ENCODE peak calls at places on chromosome 1, in six cellular contexts. One of them, this sample, is unnamed.
A peak's percentile ranks its signal among the peaks of the same experiment; 100 is the strongest.

GRCh38 chr1:90823686-90824085 is 106.6 kb upstream of the BARHL2 start:
- DNase-seq in endodermal cell: no peak
- DNase-seq in prostate gland: no peak
- DNase-seq in Panc1: no peak
- DNase-seq in dorsolateral prefrontal cortex: no peak
- DNase-seq in ovary: no peak
- DNase-seq in this sample: no peak

GRCh38 chr1:112688781-112689193 is 14.3 kb downstream of the MOV10 start:
- DNase-seq in endodermal cell: no peak
- DNase-seq in prostate gland: no peak
- DNase-seq in Panc1: no peak
- DNase-seq in dorsolateral prefrontal cortex: no peak
- DNase-seq in ovary: no peak
- DNase-seq in this sample: no peak

GRCh38 chr1:152049291-152050073 is 12.7 kb upstream of the S100A11 start:
- DNase-seq in endodermal cell: no peak
- DNase-seq in prostate gland: no peak
- DNase-seq in Panc1: no peak
- DNase-seq in dorsolateral prefrontal cortex: no peak
- DNase-seq in ovary: no peak
- DNase-seq in this sample: no peak

GRCh38 chr1:89259283-89259971 is 13.2 kb downstream of the GBP5 start:
- DNase-seq in endodermal cell: no peak
- DNase-seq in prostate gland: no peak
- DNase-seq in Panc1: no peak
- DNase-seq in dorsolateral prefrontal cortex: no peak
- DNase-seq in ovary: no peak
- DNase-seq in this sample: no peak

GRCh38 chr1:188735567-188735966 is 1742.1 kb downstream of the BRINP3 start:
- DNase-seq in endodermal cell: peak; percentile 59
- DNase-seq in prostate gland: no peak
- DNase-seq in Panc1: no peak
- DNase-seq in dorsolateral prefrontal cortex: no peak
- DNase-seq in ovary: no peak
- DNase-seq in this sample: no peak

GRCh38 chr1:220283616-220284015 is 11.4 kb upstream of the RAB3GAP2 start:
- DNase-seq in endodermal cell: no peak
- DNase-seq in prostate gland: no peak
- DNase-seq in Panc1: no peak
- DNase-seq in dorsolateral prefrontal cortex: no peak
- DNase-seq in ovary: no peak
- DNase-seq in this sample: no peak

GRCh38 chr1:66476774-66477173 is 57.2 kb upstream of the SGIP1 start:
- DNase-seq in endodermal cell: no peak
- DNase-seq in prostate gland: no peak
- DNase-seq in Panc1: no peak
- DNase-seq in dorsolateral prefrontal cortex: no peak
- DNase-seq in ovary: no peak
- DNase-seq in this sample: no peak

GRCh38 chr1:227944931-227945890 is 2.5 kb downstream of the WNT9A start:
- DNase-seq in endodermal cell: peak; percentile 43
- DNase-seq in prostate gland: no peak
- DNase-seq in Panc1: no peak
- DNase-seq in dorsolateral prefrontal cortex: no peak
- DNase-seq in ovary: peak; percentile 25
- DNase-seq in this sample: no peak

GRCh38 chr1:157418231-157418630 is 134.1 kb downstream of the FCRL5 start:
- DNase-seq in endodermal cell: no peak
- DNase-seq in prostate gland: no peak
- DNase-seq in Panc1: no peak
- DNase-seq in dorsolateral prefrontal cortex: no peak
- DNase-seq in ovary: no peak
- DNase-seq in this sample: no peak

GRCh38 chr1:212514782-212515181 is 82.1 kb downstream of the NENF start:
- DNase-seq in endodermal cell: peak; percentile 82
- DNase-seq in prostate gland: no peak
- DNase-seq in Panc1: no peak
- DNase-seq in dorsolateral prefrontal cortex: no peak
- DNase-seq in ovary: peak; percentile 25
- DNase-seq in this sample: no peak

GRCh38 chr1:100229681-100230443 is 19.8 kb downstream of the DBT start:
- DNase-seq in endodermal cell: no peak
- DNase-seq in prostate gland: no peak
- DNase-seq in Panc1: no peak
- DNase-seq in dorsolateral prefrontal cortex: no peak
- DNase-seq in ovary: no peak
- DNase-seq in this sample: no peak

GRCh38 chr1:109152196-109152595 is 38.3 kb downstream of the ELAPOR1 start:
- DNase-seq in endodermal cell: no peak
- DNase-seq in prostate gland: peak; percentile 79
- DNase-seq in Panc1: no peak
- DNase-seq in dorsolateral prefrontal cortex: no peak
- DNase-seq in ovary: no peak
- DNase-seq in this sample: peak; percentile 98

GRCh38 chr1:216224233-216224632 is 199.0 kb downstream of the USH2A start:
- DNase-seq in endodermal cell: no peak
- DNase-seq in prostate gland: no peak
- DNase-seq in Panc1: no peak
- DNase-seq in dorsolateral prefrontal cortex: no peak
- DNase-seq in ovary: no peak
- DNase-seq in this sample: no peak

GRCh38 chr1:116256875-116257823 is 115.9 kb upstream of the ATP1A1 start:
- DNase-seq in endodermal cell: no peak
- DNase-seq in prostate gland: no peak
- DNase-seq in Panc1: no peak
- DNase-seq in dorsolateral prefrontal cortex: no peak
- DNase-seq in ovary: no peak
- DNase-seq in this sample: no peak

GRCh38 chr1:156475568-156476500 is 24.7 kb downstream of the MEF2D start:
- DNase-seq in endodermal cell: no peak
- DNase-seq in prostate gland: peak; percentile 48
- DNase-seq in Panc1: no peak
- DNase-seq in dorsolateral prefrontal cortex: peak; percentile 79
- DNase-seq in ovary: peak; percentile 91
- DNase-seq in this sample: no peak

GRCh38 chr1:43885311-43885801 is 48.2 kb upstream of the ARTN start:
- DNase-seq in endodermal cell: peak; percentile 85
- DNase-seq in prostate gland: peak; percentile 13
- DNase-seq in Panc1: no peak
- DNase-seq in dorsolateral prefrontal cortex: no peak
- DNase-seq in ovary: no peak
- DNase-seq in this sample: no peak

GRCh38 chr1:214386747-214387146 is 105.8 kb downstream of the SMYD2 start:
- DNase-seq in endodermal cell: no peak
- DNase-seq in prostate gland: no peak
- DNase-seq in Panc1: no peak
- DNase-seq in dorsolateral prefrontal cortex: no peak
- DNase-seq in ovary: no peak
- DNase-seq in this sample: no peak

GRCh38 chr1:17438977-17439249 is 564 bp downstream of the RCC2 start:
- DNase-seq in endodermal cell: no peak
- DNase-seq in prostate gland: no peak
- DNase-seq in Panc1: no peak
- DNase-seq in dorsolateral prefrontal cortex: no peak
- DNase-seq in ovary: peak; percentile 49
- DNase-seq in this sample: no peak

GRCh38 chr1:225318706-225319575 is 108.9 kb downstream of the LBR start:
- DNase-seq in endodermal cell: peak; percentile 75
- DNase-seq in prostate gland: peak; percentile 24
- DNase-seq in Panc1: peak; percentile 52
- DNase-seq in dorsolateral prefrontal cortex: peak; percentile 4
- DNase-seq in ovary: no peak
- DNase-seq in this sample: peak; percentile 35

GRCh38 chr1:229058111-229058551 is 212.8 kb upstream of the RAB4A start:
- DNase-seq in endodermal cell: no peak
- DNase-seq in prostate gland: peak; percentile 57
- DNase-seq in Panc1: no peak
- DNase-seq in dorsolateral prefrontal cortex: no peak
- DNase-seq in ovary: no peak
- DNase-seq in this sample: peak; percentile 50

GRCh38 chr1:24870551-24871195 is 59.4 kb downstream of the RUNX3 start:
- DNase-seq in endodermal cell: no peak
- DNase-seq in prostate gland: no peak
- DNase-seq in Panc1: no peak
- DNase-seq in dorsolateral prefrontal cortex: no peak
- DNase-seq in ovary: no peak
- DNase-seq in this sample: no peak

GRCh38 chr1:214362188-214362882 is 81.4 kb downstream of the SMYD2 start:
- DNase-seq in endodermal cell: peak; percentile 26
- DNase-seq in prostate gland: no peak
- DNase-seq in Panc1: no peak
- DNase-seq in dorsolateral prefrontal cortex: no peak
- DNase-seq in ovary: no peak
- DNase-seq in this sample: no peak

GRCh38 chr1:161733526-161733925 is 12.2 kb downstream of the FCRLB start:
- DNase-seq in endodermal cell: no peak
- DNase-seq in prostate gland: no peak
- DNase-seq in Panc1: no peak
- DNase-seq in dorsolateral prefrontal cortex: no peak
- DNase-seq in ovary: no peak
- DNase-seq in this sample: no peak

GRCh38 chr1:21447311-21447710 is 7.4 kb downstream of the NBPF3 start:
- DNase-seq in endodermal cell: no peak
- DNase-seq in prostate gland: no peak
- DNase-seq in Panc1: no peak
- DNase-seq in dorsolateral prefrontal cortex: no peak
- DNase-seq in ovary: no peak
- DNase-seq in this sample: no peak

GRCh38 chr1:151893176-151893924 is 16.0 kb downstream of the THEM4 start:
- DNase-seq in endodermal cell: no peak
- DNase-seq in prostate gland: no peak
- DNase-seq in Panc1: no peak
- DNase-seq in dorsolateral prefrontal cortex: no peak
- DNase-seq in ovary: no peak
- DNase-seq in this sample: no peak

GRCh38 chr1:147641695-147642592 is 28.4 kb downstream of the ACP6 start:
- DNase-seq in endodermal cell: peak; percentile 78
- DNase-seq in prostate gland: peak; percentile 64
- DNase-seq in Panc1: peak; percentile 55
- DNase-seq in dorsolateral prefrontal cortex: peak; percentile 30
- DNase-seq in ovary: no peak
- DNase-seq in this sample: no peak

GRCh38 chr1:106957795-106958194 is 98.7 kb upstream of the PRMT6 start:
- DNase-seq in endodermal cell: no peak
- DNase-seq in prostate gland: no peak
- DNase-seq in Panc1: no peak
- DNase-seq in dorsolateral prefrontal cortex: no peak
- DNase-seq in ovary: no peak
- DNase-seq in this sample: no peak

GRCh38 chr1:1387098-1388077 is 11.7 kb downstream of the CCNL2 start:
- DNase-seq in endodermal cell: no peak
- DNase-seq in prostate gland: no peak
- DNase-seq in Panc1: no peak
- DNase-seq in dorsolateral prefrontal cortex: no peak
- DNase-seq in ovary: no peak
- DNase-seq in this sample: no peak

GRCh38 chr1:195763146-195763906 is 844.9 kb downstream of the KCNT2 start:
- DNase-seq in endodermal cell: peak; percentile 51
- DNase-seq in prostate gland: no peak
- DNase-seq in Panc1: no peak
- DNase-seq in dorsolateral prefrontal cortex: peak; percentile 3
- DNase-seq in ovary: no peak
- DNase-seq in this sample: no peak
- H3K4me3 ChIP-seq in endodermal cell: no peak overlapping the region
- H3K4me3 ChIP-seq in prostate gland: no peak overlapping the region
- H3K4me3 ChIP-seq in Panc1: peak overlapping the region; percentile 54
- H3K4me3 ChIP-seq in dorsolateral prefrontal cortex: peak overlapping the region; percentile 41
- H3K4me3 ChIP-seq in ovary: no peak overlapping the region
- H3K4me3 ChIP-seq in this sample: no peak overlapping the region

DNA sequence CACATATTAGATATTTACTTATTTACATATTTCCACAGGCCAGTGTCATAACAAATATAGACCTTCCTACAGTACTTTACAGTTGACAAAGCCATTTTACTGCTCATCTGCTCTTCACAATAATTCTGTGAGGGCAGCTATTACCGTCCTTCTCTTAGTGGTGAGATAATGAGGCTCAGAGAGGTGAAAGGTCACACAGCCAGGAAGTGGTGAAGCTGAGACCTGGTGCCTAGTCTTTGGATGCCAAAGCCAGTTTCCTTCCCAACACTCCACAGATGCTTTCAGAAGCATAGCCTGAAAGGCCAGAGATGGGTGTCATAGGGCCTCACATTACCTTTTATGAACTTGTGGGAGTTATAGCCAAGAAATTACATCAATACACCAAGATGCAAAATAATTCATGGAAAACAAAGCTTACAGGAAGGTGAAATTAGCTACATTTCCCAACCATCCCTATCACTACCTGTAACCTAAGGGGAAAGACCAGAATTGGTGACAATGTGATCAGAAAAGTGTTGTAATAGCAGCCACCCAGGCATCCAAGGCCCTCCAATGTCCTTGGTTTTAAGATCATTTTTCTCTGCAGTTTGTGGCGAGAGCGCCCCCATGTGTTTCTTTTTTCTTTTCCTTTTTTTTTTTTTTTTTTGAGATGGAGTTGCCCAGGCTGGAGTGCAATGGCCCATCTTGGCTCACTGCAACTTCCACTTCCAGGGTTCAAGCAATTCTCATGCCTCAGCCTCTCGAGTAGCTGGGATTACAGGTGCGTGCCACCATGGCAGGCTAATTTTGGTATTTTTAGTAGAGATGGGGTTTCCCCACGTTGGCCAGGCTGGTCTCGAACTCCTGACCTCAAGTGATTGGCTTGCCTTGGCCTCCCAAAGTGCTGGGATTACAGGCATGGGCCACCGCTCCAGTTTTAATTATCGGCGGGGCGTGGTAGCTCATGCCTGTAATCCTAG is 26.5 kb upstream of the RPL11 start:
- DNase-seq in endodermal cell: peak; percentile 61
- DNase-seq in prostate gland: no peak
- DNase-seq in Panc1: no peak
- DNase-seq in dorsolateral prefrontal cortex: no peak
- DNase-seq in ovary: no peak
- DNase-seq in this sample: no peak
- TF ChIP-seq CTCF in endodermal cell: peak; percentile 79
- TF ChIP-seq CTCF in prostate gland: no peak
- TF ChIP-seq CTCF in Panc1: peak; percentile 75
- TF ChIP-seq CTCF in dorsolateral prefrontal cortex: no peak
- TF ChIP-seq CTCF in ovary: no peak
- TF ChIP-seq CTCF in this sample: no peak

GRCh38 chr1:40153073-40153770 is 8.0 kb upstream of the RLF start:
- DNase-seq in endodermal cell: peak; percentile 51
- DNase-seq in prostate gland: peak; percentile 28
- DNase-seq in Panc1: peak; percentile 59
- DNase-seq in dorsolateral prefrontal cortex: no peak
- DNase-seq in ovary: no peak
- DNase-seq in this sample: peak; percentile 44
- H3K4me3 ChIP-seq in endodermal cell: no peak overlapping the region
- H3K4me3 ChIP-seq in prostate gland: no peak overlapping the region
- H3K4me3 ChIP-seq in Panc1: peak overlapping the region; percentile 15
- H3K4me3 ChIP-seq in dorsolateral prefrontal cortex: no peak overlapping the region
- H3K4me3 ChIP-seq in ovary: no peak overlapping the region
- H3K4me3 ChIP-seq in this sample: no peak overlapping the region

DNA sequence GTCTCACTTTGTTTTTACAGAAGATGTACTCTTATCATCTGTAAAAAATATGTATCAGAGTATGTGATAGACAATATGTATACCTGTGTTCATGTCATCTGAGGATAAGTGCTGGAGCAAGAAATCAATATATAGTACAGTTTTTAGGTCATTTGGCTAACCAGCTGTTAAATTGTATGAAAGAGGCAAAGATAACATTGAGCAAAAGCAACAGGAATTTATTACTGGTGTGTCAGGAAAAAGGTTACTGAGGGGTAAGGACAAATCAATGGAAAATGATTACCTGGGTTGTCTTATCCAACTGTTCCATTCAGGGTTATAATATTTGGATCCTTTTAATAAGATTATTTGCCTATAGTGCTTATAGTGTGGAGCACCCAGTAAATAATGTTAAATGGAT is 4.9 kb downstream of the HIPK1 start:
- DNase-seq in endodermal cell: no peak
- DNase-seq in prostate gland: no peak
- DNase-seq in Panc1: no peak
- DNase-seq in dorsolateral prefrontal cortex: no peak
- DNase-seq in ovary: no peak
- DNase-seq in this sample: no peak
- TF ChIP-seq CTCF in endodermal cell: no peak
- TF ChIP-seq CTCF in prostate gland: no peak
- TF ChIP-seq CTCF in Panc1: no peak
- TF ChIP-seq CTCF in dorsolateral prefrontal cortex: no peak
- TF ChIP-seq CTCF in ovary: no peak
- TF ChIP-seq CTCF in this sample: no peak